ENCODE peak calls at places on chromosome 21, in ten cellular contexts. One of them, this sample, is unnamed.

GRCh38 chr21:14987370-14988170 is 77.2 kb downstream of the NRIP1 start:
- DNase-seq in suprapubic skin: no peak
- DNase-seq in psoas muscle: no peak
- DNase-seq in AG04450: no peak
- DNase-seq in body of pancreas: no peak
- DNase-seq in CD4-positive, alpha-beta memory T cell: no peak
- DNase-seq in naive thymus-derived CD4-positive, alpha-beta T cell: no peak
- DNase-seq in SJSA1: no peak
- DNase-seq in fibroblast of lung: no peak
- DNase-seq in cardiac muscle cell: no peak
- DNase-seq in this sample: no peak

GRCh38 chr21:28779914-28780313 is 212.8 kb downstream of the LTN1 start:
- DNase-seq in suprapubic skin: no peak
- DNase-seq in psoas muscle: no peak
- DNase-seq in AG04450: no peak
- DNase-seq in body of pancreas: no peak
- DNase-seq in CD4-positive, alpha-beta memory T cell: no peak
- DNase-seq in naive thymus-derived CD4-positive, alpha-beta T cell: no peak
- DNase-seq in SJSA1: no peak
- DNase-seq in fibroblast of lung: no peak
- DNase-seq in cardiac muscle cell: no peak
- DNase-seq in this sample: no peak

GRCh38 chr21:26739189-26739588 is 106.0 kb downstream of the ADAMTS1 start:
- DNase-seq in suprapubic skin: no peak
- DNase-seq in psoas muscle: no peak
- DNase-seq in AG04450: no peak
- DNase-seq in body of pancreas: no peak
- DNase-seq in CD4-positive, alpha-beta memory T cell: no peak
- DNase-seq in naive thymus-derived CD4-positive, alpha-beta T cell: no peak
- DNase-seq in SJSA1: no peak
- DNase-seq in fibroblast of lung: peak
- DNase-seq in cardiac muscle cell: peak
- DNase-seq in this sample: no peak

GRCh38 chr21:44303490-44303981 is 3.7 kb downstream of the PFKL start:
- DNase-seq in suprapubic skin: no peak
- DNase-seq in psoas muscle: no peak
- DNase-seq in AG04450: no peak
- DNase-seq in body of pancreas: peak
- DNase-seq in CD4-positive, alpha-beta memory T cell: no peak
- DNase-seq in naive thymus-derived CD4-positive, alpha-beta T cell: no peak
- DNase-seq in SJSA1: no peak
- DNase-seq in fibroblast of lung: no peak
- DNase-seq in cardiac muscle cell: no peak
- DNase-seq in this sample: no peak

GRCh38 chr21:27532081-27532480 is 565.2 kb upstream of the ADAMTS5 start:
- DNase-seq in suprapubic skin: no peak
- DNase-seq in psoas muscle: no peak
- DNase-seq in AG04450: no peak
- DNase-seq in body of pancreas: peak
- DNase-seq in CD4-positive, alpha-beta memory T cell: no peak
- DNase-seq in naive thymus-derived CD4-positive, alpha-beta T cell: no peak
- DNase-seq in SJSA1: no peak
- DNase-seq in fibroblast of lung: peak
- DNase-seq in cardiac muscle cell: peak
- DNase-seq in this sample: no peak

GRCh38 chr21:37358392-37358791 is 8.2 kb upstream of the DYRK1A start:
- DNase-seq in suprapubic skin: no peak
- DNase-seq in psoas muscle: no peak
- DNase-seq in AG04450: no peak
- DNase-seq in body of pancreas: no peak
- DNase-seq in CD4-positive, alpha-beta memory T cell: no peak
- DNase-seq in naive thymus-derived CD4-positive, alpha-beta T cell: no peak
- DNase-seq in SJSA1: no peak
- DNase-seq in fibroblast of lung: no peak
- DNase-seq in cardiac muscle cell: peak
- DNase-seq in this sample: no peak

GRCh38 chr21:46454142-46454541 is 4.5 kb upstream of the DIP2A start:
- DNase-seq in suprapubic skin: no peak
- DNase-seq in psoas muscle: no peak
- DNase-seq in AG04450: no peak
- DNase-seq in body of pancreas: no peak
- DNase-seq in CD4-positive, alpha-beta memory T cell: no peak
- DNase-seq in naive thymus-derived CD4-positive, alpha-beta T cell: no peak
- DNase-seq in SJSA1: no peak
- DNase-seq in fibroblast of lung: no peak
- DNase-seq in cardiac muscle cell: no peak
- DNase-seq in this sample: no peak

GRCh38 chr21:28615276-28615675 is 377.4 kb downstream of the LTN1 start:
- DNase-seq in suprapubic skin: no peak
- DNase-seq in psoas muscle: no peak
- DNase-seq in AG04450: no peak
- DNase-seq in body of pancreas: no peak
- DNase-seq in CD4-positive, alpha-beta memory T cell: no peak
- DNase-seq in naive thymus-derived CD4-positive, alpha-beta T cell: no peak
- DNase-seq in SJSA1: peak
- DNase-seq in fibroblast of lung: peak
- DNase-seq in cardiac muscle cell: peak
- DNase-seq in this sample: no peak

GRCh38 chr21:21183092-21183491 is 184.9 kb downstream of the NCAM2 start:
- DNase-seq in suprapubic skin: no peak
- DNase-seq in psoas muscle: no peak
- DNase-seq in AG04450: no peak
- DNase-seq in body of pancreas: no peak
- DNase-seq in CD4-positive, alpha-beta memory T cell: no peak
- DNase-seq in naive thymus-derived CD4-positive, alpha-beta T cell: no peak
- DNase-seq in SJSA1: no peak
- DNase-seq in fibroblast of lung: peak
- DNase-seq in cardiac muscle cell: no peak
- DNase-seq in this sample: no peak

GRCh38 chr21:17769049-17769845 is 49.9 kb downstream of the C21orf91 start:
- DNase-seq in suprapubic skin: no peak
- DNase-seq in psoas muscle: no peak
- DNase-seq in AG04450: no peak
- DNase-seq in body of pancreas: no peak
- DNase-seq in CD4-positive, alpha-beta memory T cell: no peak
- DNase-seq in naive thymus-derived CD4-positive, alpha-beta T cell: no peak
- DNase-seq in SJSA1: no peak
- DNase-seq in fibroblast of lung: no peak
- DNase-seq in cardiac muscle cell: no peak
- DNase-seq in this sample: no peak

DNA sequence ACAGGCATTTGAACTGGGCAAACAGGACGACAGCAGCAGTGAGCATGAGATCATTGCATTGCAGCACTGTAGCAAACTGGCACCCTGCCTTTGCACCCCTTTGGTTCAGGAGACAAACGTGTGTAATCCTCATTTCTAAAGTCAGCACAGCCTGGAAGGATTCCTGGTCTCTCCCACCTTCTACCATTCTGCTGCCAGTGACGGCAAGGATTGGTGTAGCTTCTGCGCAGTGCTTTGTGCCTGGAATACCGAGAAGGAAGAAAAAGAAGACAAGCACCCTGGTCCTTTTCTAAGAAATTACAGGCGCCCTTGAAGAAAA is 805.3 kb downstream of the USP25 start:
- DNase-seq in suprapubic skin: peak
- DNase-seq in psoas muscle: peak
- DNase-seq in AG04450: peak
- DNase-seq in body of pancreas: peak
- DNase-seq in CD4-positive, alpha-beta memory T cell: no peak
- DNase-seq in naive thymus-derived CD4-positive, alpha-beta T cell: no peak
- DNase-seq in SJSA1: peak
- DNase-seq in fibroblast of lung: peak
- DNase-seq in cardiac muscle cell: peak
- DNase-seq in this sample: no peak
- H3K27ac ChIP-seq in suprapubic skin: peak
- H3K27ac ChIP-seq in psoas muscle: peak
- H3K27ac ChIP-seq in AG04450: no peak
- H3K27ac ChIP-seq in body of pancreas: peak
- H3K27ac ChIP-seq in CD4-positive, alpha-beta memory T cell: no peak
- H3K27ac ChIP-seq in naive thymus-derived CD4-positive, alpha-beta T cell: no peak
- H3K27ac ChIP-seq in SJSA1: no peak
- H3K27ac ChIP-seq in fibroblast of lung: no peak
- H3K27ac ChIP-seq in cardiac muscle cell: no peak
- H3K27ac ChIP-seq in this sample: no peak

GRCh38 chr21:39003982-39004775 is 179.1 kb downstream of the PSMG1 start:
- DNase-seq in suprapubic skin: no peak
- DNase-seq in psoas muscle: no peak
- DNase-seq in AG04450: no peak
- DNase-seq in body of pancreas: peak
- DNase-seq in CD4-positive, alpha-beta memory T cell: no peak
- DNase-seq in naive thymus-derived CD4-positive, alpha-beta T cell: no peak
- DNase-seq in SJSA1: no peak
- DNase-seq in fibroblast of lung: peak
- DNase-seq in cardiac muscle cell: peak
- DNase-seq in this sample: no peak

GRCh38 chr21:39006653-39007417 is 176.4 kb downstream of the PSMG1 start:
- DNase-seq in suprapubic skin: no peak
- DNase-seq in psoas muscle: no peak
- DNase-seq in AG04450: no peak
- DNase-seq in body of pancreas: peak
- DNase-seq in CD4-positive, alpha-beta memory T cell: no peak
- DNase-seq in naive thymus-derived CD4-positive, alpha-beta T cell: no peak
- DNase-seq in SJSA1: no peak
- DNase-seq in fibroblast of lung: peak
- DNase-seq in cardiac muscle cell: peak
- DNase-seq in this sample: no peak

GRCh38 chr21:39007532-39007931 is 175.7 kb downstream of the PSMG1 start:
- DNase-seq in suprapubic skin: no peak
- DNase-seq in psoas muscle: no peak
- DNase-seq in AG04450: no peak
- DNase-seq in body of pancreas: no peak
- DNase-seq in CD4-positive, alpha-beta memory T cell: no peak
- DNase-seq in naive thymus-derived CD4-positive, alpha-beta T cell: no peak
- DNase-seq in SJSA1: no peak
- DNase-seq in fibroblast of lung: no peak
- DNase-seq in cardiac muscle cell: no peak
- DNase-seq in this sample: no peak

GRCh38 chr21:39007985-39008384 is 175.3 kb downstream of the PSMG1 start:
- DNase-seq in suprapubic skin: no peak
- DNase-seq in psoas muscle: no peak
- DNase-seq in AG04450: no peak
- DNase-seq in body of pancreas: no peak
- DNase-seq in CD4-positive, alpha-beta memory T cell: no peak
- DNase-seq in naive thymus-derived CD4-positive, alpha-beta T cell: no peak
- DNase-seq in SJSA1: no peak
- DNase-seq in fibroblast of lung: no peak
- DNase-seq in cardiac muscle cell: no peak
- DNase-seq in this sample: no peak

GRCh38 chr21:39004776-39005605 is 178.3 kb downstream of the PSMG1 start:
- DNase-seq in suprapubic skin: no peak
- DNase-seq in psoas muscle: no peak
- DNase-seq in AG04450: no peak
- DNase-seq in body of pancreas: peak
- DNase-seq in CD4-positive, alpha-beta memory T cell: no peak
- DNase-seq in naive thymus-derived CD4-positive, alpha-beta T cell: peak
- DNase-seq in SJSA1: no peak
- DNase-seq in fibroblast of lung: peak
- DNase-seq in cardiac muscle cell: peak
- DNase-seq in this sample: no peak
- H3K27ac ChIP-seq in suprapubic skin: peak
- H3K27ac ChIP-seq in psoas muscle: peak
- H3K27ac ChIP-seq in AG04450: peak
- H3K27ac ChIP-seq in body of pancreas: peak
- H3K27ac ChIP-seq in CD4-positive, alpha-beta memory T cell: no peak
- H3K27ac ChIP-seq in naive thymus-derived CD4-positive, alpha-beta T cell: no peak
- H3K27ac ChIP-seq in SJSA1: no peak
- H3K27ac ChIP-seq in fibroblast of lung: peak
- H3K27ac ChIP-seq in cardiac muscle cell: no peak
- H3K27ac ChIP-seq in this sample: no peak

DNA sequence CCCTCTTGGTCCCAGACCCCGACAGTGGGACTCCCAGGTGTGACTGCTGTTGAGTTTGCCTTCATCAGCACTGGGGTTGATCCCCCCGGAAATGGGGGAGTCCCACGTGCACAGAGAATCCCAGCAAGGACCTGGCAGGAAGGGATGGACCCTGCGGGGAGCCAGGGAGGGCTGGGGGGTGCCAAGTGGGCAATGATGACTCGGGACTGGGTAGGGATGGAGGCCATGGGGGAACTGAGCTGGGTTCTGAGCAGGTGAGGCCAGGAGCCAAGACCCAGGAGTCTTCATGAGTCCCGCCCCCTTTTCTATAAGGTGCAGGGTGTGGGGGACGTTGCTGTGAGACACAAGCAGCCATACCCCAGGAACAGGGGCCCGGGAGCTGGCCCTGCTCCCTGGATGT is 103.8 kb downstream of the CRYAA start:
- DNase-seq in suprapubic skin: no peak
- DNase-seq in psoas muscle: peak
- DNase-seq in AG04450: no peak
- DNase-seq in body of pancreas: no peak
- DNase-seq in CD4-positive, alpha-beta memory T cell: no peak
- DNase-seq in naive thymus-derived CD4-positive, alpha-beta T cell: no peak
- DNase-seq in SJSA1: no peak
- DNase-seq in fibroblast of lung: no peak
- DNase-seq in cardiac muscle cell: no peak
- DNase-seq in this sample: no peak
- H3K27ac ChIP-seq in suprapubic skin: no peak
- H3K27ac ChIP-seq in psoas muscle: no peak
- H3K27ac ChIP-seq in AG04450: no peak
- H3K27ac ChIP-seq in body of pancreas: no peak
- H3K27ac ChIP-seq in CD4-positive, alpha-beta memory T cell: no peak
- H3K27ac ChIP-seq in naive thymus-derived CD4-positive, alpha-beta T cell: no peak
- H3K27ac ChIP-seq in SJSA1: no peak
- H3K27ac ChIP-seq in fibroblast of lung: no peak
- H3K27ac ChIP-seq in cardiac muscle cell: no peak
- H3K27ac ChIP-seq in this sample: no peak

GRCh38 chr21:36205962-36206361 is 49.3 kb downstream of the DOP1B start:
- DNase-seq in suprapubic skin: no peak
- DNase-seq in psoas muscle: no peak
- DNase-seq in AG04450: no peak
- DNase-seq in body of pancreas: no peak
- DNase-seq in CD4-positive, alpha-beta memory T cell: no peak
- DNase-seq in naive thymus-derived CD4-positive, alpha-beta T cell: no peak
- DNase-seq in SJSA1: no peak
- DNase-seq in fibroblast of lung: no peak
- DNase-seq in cardiac muscle cell: no peak
- DNase-seq in this sample: no peak

GRCh38 chr21:36208326-36209013 is 51.8 kb downstream of the DOP1B start:
- DNase-seq in suprapubic skin: no peak
- DNase-seq in psoas muscle: no peak
- DNase-seq in AG04450: no peak
- DNase-seq in body of pancreas: no peak
- DNase-seq in CD4-positive, alpha-beta memory T cell: no peak
- DNase-seq in naive thymus-derived CD4-positive, alpha-beta T cell: no peak
- DNase-seq in SJSA1: no peak
- DNase-seq in fibroblast of lung: no peak
- DNase-seq in cardiac muscle cell: no peak
- DNase-seq in this sample: no peak

GRCh38 chr21:36209626-36210171 is 53.1 kb downstream of the DOP1B start:
- DNase-seq in suprapubic skin: no peak
- DNase-seq in psoas muscle: no peak
- DNase-seq in AG04450: peak
- DNase-seq in body of pancreas: peak
- DNase-seq in CD4-positive, alpha-beta memory T cell: peak
- DNase-seq in naive thymus-derived CD4-positive, alpha-beta T cell: peak
- DNase-seq in SJSA1: no peak
- DNase-seq in fibroblast of lung: peak
- DNase-seq in cardiac muscle cell: peak
- DNase-seq in this sample: peak

GRCh38 chr21:36204980-36205379 is 48.4 kb downstream of the DOP1B start:
- DNase-seq in suprapubic skin: no peak
- DNase-seq in psoas muscle: no peak
- DNase-seq in AG04450: no peak
- DNase-seq in body of pancreas: no peak
- DNase-seq in CD4-positive, alpha-beta memory T cell: no peak
- DNase-seq in naive thymus-derived CD4-positive, alpha-beta T cell: no peak
- DNase-seq in SJSA1: no peak
- DNase-seq in fibroblast of lung: no peak
- DNase-seq in cardiac muscle cell: no peak
- DNase-seq in this sample: no peak

GRCh38 chr21:36207577-36208320 is 51.1 kb downstream of the DOP1B start:
- DNase-seq in suprapubic skin: no peak
- DNase-seq in psoas muscle: no peak
- DNase-seq in AG04450: no peak
- DNase-seq in body of pancreas: no peak
- DNase-seq in CD4-positive, alpha-beta memory T cell: no peak
- DNase-seq in naive thymus-derived CD4-positive, alpha-beta T cell: no peak
- DNase-seq in SJSA1: no peak
- DNase-seq in fibroblast of lung: no peak
- DNase-seq in cardiac muscle cell: no peak
- DNase-seq in this sample: no peak
- H3K27ac ChIP-seq in suprapubic skin: no peak
- H3K27ac ChIP-seq in psoas muscle: no peak
- H3K27ac ChIP-seq in AG04450: peak
- H3K27ac ChIP-seq in body of pancreas: no peak
- H3K27ac ChIP-seq in CD4-positive, alpha-beta memory T cell: no peak
- H3K27ac ChIP-seq in naive thymus-derived CD4-positive, alpha-beta T cell: no peak
- H3K27ac ChIP-seq in SJSA1: no peak
- H3K27ac ChIP-seq in fibroblast of lung: no peak
- H3K27ac ChIP-seq in cardiac muscle cell: no peak
- H3K27ac ChIP-seq in this sample: no peak

This sample was measured in CD8-positive, alpha-beta memory T cell.